ENCODE peak calls at places on chromosome 11, in eight cellular contexts. X is body of pancreas, O is A549, R is cardiac fibroblast, B is progenitor cell of endocrine pancreas, T is LNCaP clone FGC, C is A673, P is AG09319. F is an unnamed sample.

GRCh38 chr11:81966340-81966739 is 767.3 kb downstream of the FAM181B start:
- DNase-seq in P (no peak), B (no peak), T (no peak), X (no peak), R (no peak), C (no peak), O (no peak), F (no peak)

GRCh38 chr11:110087820-110088534 is 5.2 kb upstream of the ZC3H12C start:
- DNase-seq in T (no peak), P (no peak), R (peak), X (no peak), C (no peak), O (no peak), B (no peak), F (no peak)

GRCh38 chr11:30960387-30960992 is 374.3 kb upstream of the MPPED2 start:
- DNase-seq in R (peak), B (no peak), C (peak), O (peak), T (peak), X (no peak), P (peak), F (no peak)

GRCh38 chr11:75802913-75803820 is 11.8 kb upstream of the UVRAG start:
- DNase-seq in C (peak), P (peak), T (peak), X (peak), R (peak), B (peak), O (peak), F (peak)

GRCh38 chr11:126878892-126879291 is 121.7 kb downstream of the KIRREL3 start:
- DNase-seq in C (no peak), P (no peak), R (no peak), T (no peak), O (no peak), X (no peak), B (no peak), F (no peak)

GRCh38 chr11:111539426-111540113 is 950 bp upstream of the LAYN start:
- DNase-seq in R (no peak), X (no peak), P (no peak), O (no peak), B (no peak), T (no peak), C (no peak), F (no peak)

GRCh38 chr11:78334109-78334508 is 83.5 kb downstream of the GAB2 start:
- DNase-seq in P (no peak), B (no peak), O (no peak), C (no peak), X (no peak), T (no peak), R (no peak), F (no peak)

GRCh38 chr11:15743244-15743629 is 613.1 kb downstream of the SOX6 start:
- DNase-seq in C (no peak), R (no peak), O (no peak), P (no peak), X (no peak), T (no peak), B (no peak), F (no peak)

GRCh38 chr11:104891135-104891534 is 7.1 kb downstream of the CASP12 start:
- DNase-seq in X (no peak), P (no peak), O (no peak), B (no peak), T (no peak), R (peak), C (no peak), F (no peak)

GRCh38 chr11:74018331-74019005 is 9.6 kb upstream of the UCP3 start:
- DNase-seq in T (peak), B (no peak), P (peak), X (peak), O (no peak), R (peak), C (no peak), F (peak)

GRCh38 chr11:123150882-123151281 is 44.2 kb downstream of the CLMP start:
- DNase-seq in T (no peak), O (no peak), R (no peak), B (no peak), C (no peak), X (no peak), P (no peak), F (no peak)

GRCh38 chr11:119990306-119991021 is 147.4 kb downstream of the TRIM29 start:
- DNase-seq in T (peak), R (peak), X (peak), O (no peak), P (no peak), B (no peak), C (no peak), F (no peak)

GRCh38 chr11:130390071-130390758 is 38.2 kb downstream of the ADAMTS8 start:
- DNase-seq in P (peak), T (peak), O (peak), C (peak), X (peak), R (peak), B (no peak), F (no peak)

GRCh38 chr11:132251095-132251494 is 880.7 kb downstream of the NTM start:
- DNase-seq in O (no peak), R (no peak), T (no peak), B (no peak), X (no peak), P (no peak), C (no peak), F (no peak)

GRCh38 chr11:9146477-9146876 is 55.1 kb upstream of the SCUBE2 start:
- DNase-seq in P (no peak), O (no peak), C (no peak), B (no peak), X (no peak), R (no peak), T (no peak), F (no peak)

GRCh38 chr11:73344191-73344607 is 32.0 kb upstream of the RELT start:
- DNase-seq in O (no peak), P (no peak), T (no peak), C (no peak), X (no peak), B (no peak), R (no peak), F (no peak)

GRCh38 chr11:19209617-19210016 is 7.8 kb upstream of the CSRP3 start:
- DNase-seq in X (no peak), B (no peak), O (no peak), C (no peak), R (no peak), P (no peak), T (no peak), F (no peak)

GRCh38 chr11:133982151-133982550 is 25.4 kb upstream of the IGSF9B start:
- DNase-seq in T (no peak), P (no peak), C (no peak), O (no peak), X (no peak), B (no peak), R (no peak), F (no peak)

GRCh38 chr11:71228961-71229360 is 23.4 kb downstream of the SHANK2 start:
- DNase-seq in X (no peak), T (no peak), B (no peak), P (no peak), O (no peak), R (no peak), C (no peak), F (no peak)

GRCh38 chr11:119320593-119321524 is 3.9 kb upstream of the MCAM start:
- DNase-seq in P (no peak), R (peak), O (no peak), X (peak), C (peak), B (no peak), T (no peak), F (no peak)

GRCh38 chr11:61919841-61920631 is 2.7 kb upstream of the RAB3IL1 start:
- DNase-seq in X (no peak), C (no peak), B (peak), T (no peak), R (no peak), O (peak), P (no peak), F (no peak)

GRCh38 chr11:8268530-8269461 is 5.1 kb upstream of the LMO1 start:
- DNase-seq in X (peak), T (no peak), P (no peak), R (no peak), C (no peak), B (no peak), O (no peak), F (no peak)

GRCh38 chr11:27904358-27905055 is 203.4 kb downstream of the KIF18A start:
- DNase-seq in X (no peak), O (no peak), P (no peak), R (peak), C (no peak), B (no peak), T (no peak), F (no peak)

GRCh38 chr11:63165710-63166310 is 21.8 kb upstream of the SLC22A24 start:
- DNase-seq in R (peak), C (no peak), X (peak), O (no peak), P (no peak), T (no peak), B (no peak), F (no peak)

GRCh38 chr11:8092587-8093424 is 11.8 kb downstream of the TUB start:
- DNase-seq in T (peak), R (peak), P (peak), O (peak), X (peak), B (no peak), C (peak), F (peak)

GRCh38 chr11:112784323-112785073 is 176.7 kb upstream of the NCAM1 start:
- DNase-seq in P (peak), C (peak), X (peak), T (no peak), O (no peak), R (peak), B (no peak), F (no peak)

GRCh38 chr11:16225623-16226022 is 130.7 kb downstream of the SOX6 start:
- DNase-seq in P (no peak), C (peak), R (no peak), O (no peak), X (no peak), B (no peak), T (no peak), F (no peak)

GRCh38 chr11:120511804-120512726 is 517 bp downstream of the GRIK4 start:
- DNase-seq in T (no peak), B (no peak), P (no peak), X (no peak), R (no peak), C (no peak), O (no peak), F (no peak)

GRCh38 chr11:2825886-2826678 is 59.5 kb downstream of the CDKN1C start:
- DNase-seq in X (peak), B (no peak), C (peak), O (peak), T (no peak), R (peak), P (peak), F (peak)

GRCh38 chr11:2827256-2827655 is 58.3 kb downstream of the CDKN1C start:
- DNase-seq in P (no peak), O (no peak), C (no peak), R (peak), X (no peak), B (no peak), T (no peak), F (no peak)

GRCh38 chr11:2826679-2827056 is 58.9 kb downstream of the CDKN1C start:
- DNase-seq in B (no peak), T (no peak), R (no peak), C (no peak), X (no peak), P (no peak), O (no peak), F (peak)

GRCh38 chr11:2824851-2825250 is 60.7 kb downstream of the CDKN1C start:
- DNase-seq in C (no peak), O (no peak), R (no peak), X (no peak), P (no peak), T (no peak), B (no peak), F (no peak)

GRCh38 chr11:2825261-2825885 is 60.2 kb downstream of the CDKN1C start:
- DNase-seq in P (peak), R (peak), O (no peak), X (peak), B (no peak), C (no peak), T (no peak), F (peak)
- TF ChIP-seq CTCF in P (peak), R (peak), O (no peak), X (no peak), B (no peak), C (no peak), T (no peak), F (no peak)

GRCh38 chr11:612201-612960 is 3.4 kb downstream of the IRF7 start:
- DNase-seq in B (no peak), P (no peak), X (no peak), R (peak), O (peak), C (no peak), T (peak), F (no peak)
- TF ChIP-seq CTCF in B (peak), P (peak), X (no peak), R (peak), O (no peak), C (peak), T (peak), F (peak)

GRCh38 chr11:29448246-29448877 is 568.5 kb downstream of the KCNA4 start:
- DNase-seq in P (no peak), X (no peak), R (peak), O (peak), B (no peak), T (no peak), C (peak), F (peak)
- TF ChIP-seq CTCF in P (peak), X (no peak), R (peak), O (peak), B (peak), T (peak), C (peak), F (peak)

DNA sequence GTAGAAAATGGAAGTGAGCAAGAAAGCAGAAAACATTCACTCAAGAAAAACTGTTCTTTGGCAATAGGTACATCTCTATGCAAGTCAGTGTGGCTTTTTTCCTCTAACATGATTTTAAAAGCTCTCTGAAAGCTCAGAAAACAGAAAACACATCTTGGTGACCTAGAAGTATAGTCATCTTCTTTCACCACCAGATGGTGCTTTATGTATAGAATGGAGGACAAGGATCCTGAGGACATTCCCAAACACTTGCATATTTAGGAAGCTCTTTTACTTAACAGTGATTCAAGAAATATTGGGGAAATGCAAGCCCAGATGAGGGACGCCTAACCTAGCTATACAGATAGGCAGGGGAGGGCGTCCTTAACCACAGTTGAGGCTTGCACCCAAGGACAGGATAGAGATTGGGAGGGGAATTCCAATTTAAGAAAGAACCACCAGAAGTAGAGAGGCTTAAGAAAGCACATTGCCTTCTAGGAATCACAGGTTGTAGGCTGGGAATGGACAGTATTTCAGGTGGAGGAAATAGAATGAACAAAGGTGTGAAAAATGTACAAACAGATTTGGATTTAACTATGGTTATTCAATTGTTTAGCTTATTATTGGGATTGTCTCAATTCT is 13.8 kb upstream of the CCDC81 start:
- DNase-seq in O (peak), B (no peak), T (peak), X (no peak), R (peak), C (peak), P (peak), F (no peak)
- TF ChIP-seq CTCF in O (peak), B (peak), T (peak), X (no peak), R (peak), C (peak), P (peak), F (no peak)

DNA sequence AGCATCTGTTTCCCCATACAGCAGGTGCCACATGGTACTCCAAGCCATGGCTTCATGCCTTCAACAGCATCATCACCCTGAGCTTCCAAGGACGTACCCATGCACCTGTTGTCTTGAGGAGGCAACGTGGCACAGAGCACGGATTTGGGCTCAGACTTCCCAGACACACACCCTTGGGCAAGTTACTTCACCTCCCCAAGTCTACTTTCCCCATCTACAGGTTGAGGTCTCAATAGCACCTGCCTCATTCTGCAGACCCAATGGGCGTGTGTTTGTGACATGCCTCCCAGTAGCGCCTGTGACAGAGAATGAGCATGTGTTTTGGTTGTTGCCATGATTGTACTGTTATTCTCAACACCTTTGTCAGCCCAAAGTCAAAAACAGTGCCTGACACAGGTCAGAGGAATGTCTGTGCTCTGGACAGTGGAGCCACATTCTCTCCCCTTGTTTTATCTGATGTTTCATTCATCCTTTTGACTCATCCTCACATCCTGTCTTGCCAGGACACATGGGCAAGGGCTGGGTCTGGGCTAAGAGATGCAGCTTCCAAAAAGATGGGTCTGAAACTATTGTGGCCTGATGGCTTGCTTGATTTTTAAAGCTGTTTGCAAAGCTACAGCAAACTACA is 53.4 kb upstream of the CCND1 start:
- DNase-seq in T (no peak), B (no peak), P (no peak), C (no peak), O (peak), X (no peak), R (peak), F (no peak)
- TF ChIP-seq CTCF in T (no peak), B (no peak), P (no peak), C (no peak), O (no peak), X (no peak), R (no peak), F (no peak)

GRCh38 chr11:47376543-47377371 is 1.6 kb downstream of the SPI1 start:
- DNase-seq in P (no peak), O (no peak), X (no peak), T (no peak), B (no peak), R (peak), C (no peak), F (no peak)
- TF ChIP-seq CTCF in P (no peak), O (no peak), X (no peak), T (no peak), B (no peak), R (no peak), C (no peak), F (no peak)

DNA sequence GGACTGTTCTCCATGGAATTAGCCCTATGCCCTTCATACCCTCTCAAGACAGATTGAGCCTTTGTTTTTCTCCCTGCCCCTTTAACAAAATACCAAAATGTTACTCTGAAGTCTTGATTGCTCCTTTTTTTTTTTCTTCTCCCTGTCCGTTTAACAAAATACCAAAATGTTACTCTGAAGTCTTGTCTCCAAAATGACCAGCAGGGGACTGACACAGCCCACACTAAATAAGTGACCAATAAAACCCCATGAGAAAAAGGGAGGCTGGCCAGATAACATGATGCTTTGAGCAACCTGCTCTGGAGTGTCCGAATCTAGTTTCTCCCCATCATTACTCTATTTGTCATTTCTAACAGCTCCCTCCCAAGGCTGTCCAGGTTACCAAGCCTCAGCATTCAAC is 42.6 kb upstream of the SLC1A2 start:
- DNase-seq in B (no peak), R (no peak), P (no peak), O (no peak), T (no peak), C (no peak), X (no peak), F (no peak)
- TF ChIP-seq CTCF in B (no peak), R (no peak), P (no peak), O (no peak), T (no peak), C (no peak), X (no peak), F (no peak)

DNA sequence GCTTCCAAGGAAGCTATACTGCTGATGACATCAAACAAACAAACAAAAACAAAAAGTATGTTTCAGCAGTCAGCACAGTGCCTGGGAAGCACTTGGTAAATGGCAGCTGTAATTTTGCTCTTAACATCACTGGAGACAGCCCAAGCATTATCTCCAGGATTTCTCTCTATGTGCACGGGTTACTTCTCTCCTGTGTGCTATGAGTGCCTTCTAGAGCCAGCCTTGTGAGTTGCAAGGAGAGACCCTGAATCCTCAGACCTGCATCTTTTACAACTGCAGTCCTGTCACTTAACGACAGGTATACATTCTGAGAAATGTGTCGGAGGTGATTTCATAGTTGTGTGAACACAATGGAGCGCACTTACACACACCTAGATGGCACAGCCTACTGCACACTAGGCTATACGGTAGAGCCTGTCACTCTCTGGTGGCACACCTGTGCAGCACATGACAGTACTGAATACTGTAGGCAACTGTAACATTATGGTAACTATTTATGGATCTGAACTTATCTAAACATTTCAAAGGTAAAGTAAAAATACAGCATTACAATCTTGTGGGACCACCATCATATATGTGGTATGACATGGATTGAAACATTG is 662.5 kb upstream of the B3GAT1 start:
- DNase-seq in O (no peak), P (no peak), X (no peak), C (peak), T (peak), R (peak), B (no peak), F (no peak)
- TF ChIP-seq CTCF in O (no peak), P (no peak), X (no peak), C (peak), T (peak), R (no peak), B (no peak), F (no peak)

DNA sequence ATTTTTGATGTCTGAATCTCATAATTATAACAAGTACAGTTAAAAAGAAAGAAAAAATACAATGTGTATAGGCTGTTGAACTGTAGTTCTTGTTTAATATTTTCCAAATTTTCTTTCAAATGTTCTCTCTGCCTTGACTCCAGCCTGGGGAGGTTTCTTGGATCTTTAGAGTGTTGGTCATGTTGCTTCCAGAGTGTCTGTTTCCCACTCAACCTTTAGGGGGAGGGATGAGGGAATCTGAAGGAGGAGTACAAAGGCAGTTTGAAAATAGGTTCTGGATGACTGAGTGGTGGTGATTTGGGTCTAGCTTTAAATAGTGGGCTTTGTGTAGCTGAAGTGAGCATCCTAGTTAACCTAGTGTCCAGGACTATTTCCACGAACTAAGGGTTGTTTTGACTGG is 2.0 kb downstream of the CTNND1 start:
- DNase-seq in C (peak), O (peak), B (no peak), R (peak), T (no peak), P (no peak), X (no peak), F (no peak)
- TF ChIP-seq CTCF in C (peak), O (peak), B (peak), R (peak), T (peak), P (peak), X (no peak), F (no peak)